ENCODE peak calls at places on chromosomes 4 and X, in six cellular contexts. F is K562, P is sigmoid colon, D is left lung, I is suprapubic skin, E is cardiac muscle cell. N is an unnamed sample.

GRCh38 chrX:96713303-96713702 is 28.7 kb downstream of the DIAPH2 start:
- DNase-seq in F (no peak), P (no peak), D (no peak), I (no peak), E (no peak), N (no peak)

GRCh38 chr4:42865572-42866189 is 26.8 kb upstream of the GRXCR1 start:
- DNase-seq in F (peak; percentile 40), P (no peak), D (no peak), I (no peak), E (peak; percentile 66), N (peak; percentile 2)

GRCh38 chr4:184028571-184028996 is 123.5 kb downstream of the STOX2 start:
- DNase-seq in F (no peak), P (no peak), D (peak; percentile 76), I (no peak), E (no peak), N (no peak)

GRCh38 chrX:70001269-70001668 is 48.5 kb downstream of the AWAT2 start:
- DNase-seq in F (no peak), P (no peak), D (no peak), I (no peak), E (no peak), N (no peak)

GRCh38 chr4:180356766-180357165 is 1886.4 kb upstream of the TENM3 start:
- DNase-seq in F (no peak), P (no peak), D (no peak), I (no peak), E (no peak), N (no peak)

GRCh38 chrX:2498781-2499302 is 1.9 kb downstream of the DHRSX start:
- DNase-seq in F (no peak), P (no peak), D (no peak), I (no peak), E (peak; percentile 17), N (no peak)

GRCh38 chr4:182585321-182585720 is 331.9 kb downstream of the DCTD start:
- DNase-seq in F (no peak), P (no peak), D (no peak), I (no peak), E (no peak), N (no peak)

GRCh38 chrX:136250191-136251041 is 784 bp downstream of the MAP7D3 start:
- DNase-seq in F (no peak), P (no peak), D (no peak), I (no peak), E (peak; percentile 18), N (no peak)

GRCh38 chr4:8534129-8534528 is 46.1 kb upstream of the GPR78 start:
- DNase-seq in F (no peak), P (no peak), D (no peak), I (no peak), E (peak; percentile 8), N (no peak)

GRCh38 chr4:106245176-106245575 is 70.8 kb downstream of the TBCK start:
- DNase-seq in F (no peak), P (no peak), D (no peak), I (no peak), E (peak; percentile 1), N (no peak)

GRCh38 chr4:139790291-139790690 is 124.7 kb downstream of the MGST2 start:
- DNase-seq in F (no peak), P (no peak), D (no peak), I (no peak), E (no peak), N (no peak)

GRCh38 chr4:179836179-179837075 is 2394.2 kb upstream of the AGA start:
- DNase-seq in F (no peak), P (no peak), D (no peak), I (no peak), E (no peak), N (no peak)

GRCh38 chr4:174874898-174875297 is 43.3 kb upstream of the ADAM29 start:
- DNase-seq in F (no peak), P (no peak), D (no peak), I (no peak), E (no peak), N (no peak)

GRCh38 chrX:68261060-68261672 is 172.1 kb downstream of the OPHN1 start:
- DNase-seq in F (no peak), P (peak; percentile 48), D (no peak), I (no peak), E (no peak), N (no peak)

GRCh38 chrX:124433186-124433585 is 86.8 kb downstream of the SH2D1A start:
- DNase-seq in F (no peak), P (no peak), D (no peak), I (no peak), E (no peak), N (no peak)

GRCh38 chr4:8247047-8247930 is 22.3 kb upstream of the HTRA3 start:
- DNase-seq in F (no peak), P (peak; percentile 85), D (peak; percentile 77), I (peak; percentile 92), E (no peak), N (no peak)

GRCh38 chr4:16916719-16917337 is 18.4 kb upstream of the LDB2 start:
- DNase-seq in F (peak; percentile 81), P (no peak), D (no peak), I (no peak), E (peak; percentile 44), N (no peak)

GRCh38 chrX:146278381-146278780 is 460.8 kb downstream of the SLITRK2 start:
- DNase-seq in F (no peak), P (no peak), D (no peak), I (no peak), E (peak; percentile 23), N (no peak)

GRCh38 chrX:40313269-40313668 is 215.5 kb upstream of the BCOR start:
- DNase-seq in F (no peak), P (no peak), D (no peak), I (no peak), E (no peak), N (no peak)

GRCh38 chrX:132636080-132636479 is 147.2 kb upstream of the MBNL3 start:
- DNase-seq in F (no peak), P (no peak), D (no peak), I (no peak), E (no peak), N (no peak)

GRCh38 chr4:150574678-150575077 is 7.3 kb upstream of the MAB21L2 start:
- DNase-seq in F (peak; percentile 27), P (no peak), D (no peak), I (no peak), E (no peak), N (no peak)

GRCh38 chr4:139184129-139184528 is 7.1 kb upstream of the ELF2 start:
- DNase-seq in F (no peak), P (no peak), D (no peak), I (no peak), E (no peak), N (no peak)

GRCh38 chrX:1400049-1400448 is 8.1 kb upstream of the SLC25A6 start:
- DNase-seq in F (no peak), P (peak; percentile 21), D (peak; percentile 26), I (no peak), E (no peak), N (no peak)

DNA sequence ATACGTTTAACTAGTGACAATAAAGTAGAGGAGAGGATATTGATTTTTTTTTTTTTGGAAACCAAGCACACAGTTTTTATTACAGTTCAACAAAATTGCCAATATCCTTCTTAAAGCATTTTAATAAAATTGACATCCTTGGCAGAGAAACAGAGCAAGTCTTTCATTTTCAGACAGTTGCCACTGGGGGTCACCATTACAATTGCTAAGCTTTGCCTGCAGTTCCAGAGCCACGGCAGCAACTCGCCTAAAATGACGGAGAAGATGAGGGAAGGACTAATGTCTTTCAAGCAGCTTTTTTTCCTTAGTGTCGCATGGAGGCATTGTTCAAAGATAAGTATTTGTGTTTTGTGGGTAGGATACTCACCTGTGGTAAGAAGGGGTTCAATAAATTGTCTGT is 507.8 kb upstream of the ARX start:
- DNase-seq in F (no peak), P (no peak), D (no peak), I (no peak), E (peak; percentile 47), N (no peak)
- TF ChIP-seq CTCF in F (no peak), P (no peak), D (no peak), I (no peak), E (peak; percentile 40), N (peak; percentile 40)

GRCh38 chr4:55124337-55125076 is 888 bp downstream of the KDR start:
- DNase-seq in F (no peak), P (no peak), D (peak; percentile 54), I (no peak), E (peak; percentile 56), N (no peak)
- H3K4me3 ChIP-seq in F (no peak overlapping the region), P (peak overlapping the region; percentile 29), D (peak overlapping the region; percentile 42), I (peak overlapping the region; percentile 56), E (peak overlapping the region; percentile 85), N (no peak overlapping the region)

GRCh38 chr4:156795727-156796126 is 175.9 kb downstream of the PDGFC start:
- DNase-seq in F (no peak), P (no peak), D (no peak), I (no peak), E (no peak), N (no peak)

GRCh38 chr4:156799121-156799589 is 172.4 kb downstream of the PDGFC start:
- DNase-seq in F (no peak), P (no peak), D (no peak), I (no peak), E (no peak), N (no peak)

GRCh38 chr4:156803056-156803455 is 168.5 kb downstream of the PDGFC start:
- DNase-seq in F (no peak), P (no peak), D (no peak), I (no peak), E (no peak), N (no peak)

GRCh38 chr4:156798438-156798837 is 173.2 kb downstream of the PDGFC start:
- DNase-seq in F (no peak), P (no peak), D (no peak), I (no peak), E (no peak), N (no peak)

GRCh38 chr4:156800463-156800862 is 171.1 kb downstream of the PDGFC start:
- DNase-seq in F (no peak), P (no peak), D (no peak), I (no peak), E (no peak), N (no peak)
- TF ChIP-seq CTCF in F (no peak), P (no peak), D (no peak), I (no peak), E (no peak), N (no peak)

GRCh38 chr4:134200811-134201215 is 776 bp downstream of the PABPC4L start:
- DNase-seq in F (no peak), P (peak; percentile 55), D (peak; percentile 19), I (no peak), E (peak; percentile 26), N (no peak)
- H3K4me3 ChIP-seq in F (peak overlapping the region; percentile 37), P (peak overlapping the region; percentile 53), D (peak overlapping the region; percentile 48), I (peak overlapping the region; percentile 65), E (peak overlapping the region; percentile 90), N (peak overlapping the region; percentile 53)

N was measured in AG04449.